ENCODE peak calls at places on chromosomes 6 and 20, in nine cellular contexts. D is pancreas, B is PC-3, I is spleen, N is psoas muscle, A is left ventricle myocardium inferior, E is GM23338, H is IMR-90, F is tibial nerve. C is an unnamed sample.
A peak's percentile ranks its signal among the peaks of the same experiment; 100 is the strongest.

GRCh38 chr20:23540624-23541023 is 27.7 kb downstream of the CST9L start:
- DNase-seq in D (no peak), B (peak; percentile 48), I (no peak), N (no peak), A (no peak), E (no peak), H (no peak), F (no peak), C (no peak)

GRCh38 chr6:2842139-2842552 is 483 bp upstream of the SERPINB1 start:
- DNase-seq in D (no peak), B (no peak), I (no peak), N (no peak), A (no peak), E (no peak), H (no peak), F (no peak), C (no peak)

GRCh38 chr6:34654061-34654460 is 42.5 kb downstream of the ILRUN start:
- DNase-seq in D (no peak), B (no peak), I (no peak), N (no peak), A (no peak), E (no peak), H (no peak), F (no peak), C (no peak)

GRCh38 chr6:16157909-16158308 is 29.0 kb downstream of the MYLIP start:
- DNase-seq in D (no peak), B (no peak), I (no peak), N (peak; percentile 81), A (peak; percentile 24), E (no peak), H (no peak), F (no peak), C (peak; percentile 88)

GRCh38 chr6:81772741-81773140 is 20.3 kb upstream of the TENT5A start:
- DNase-seq in D (no peak), B (peak; percentile 70), I (no peak), N (no peak), A (no peak), E (no peak), H (peak; percentile 62), F (no peak), C (no peak)

GRCh38 chr20:17662333-17663039 is 19.6 kb downstream of the RRBP1 start:
- DNase-seq in D (peak; percentile 66), B (no peak), I (peak; percentile 31), N (no peak), A (no peak), E (no peak), H (peak; percentile 48), F (no peak), C (no peak)

GRCh38 chr6:13924146-13924948 is 405 bp upstream of the RNF182 start:
- DNase-seq in D (no peak), B (peak; percentile 45), I (no peak), N (peak; percentile 52), A (peak; percentile 25), E (peak; percentile 81), H (peak; percentile 36), F (no peak), C (peak; percentile 86)

GRCh38 chr6:48429610-48430009 is 318.6 kb upstream of the PTCHD4 start:
- DNase-seq in D (no peak), B (peak; percentile 6), I (no peak), N (no peak), A (no peak), E (no peak), H (no peak), F (no peak), C (no peak)

GRCh38 chr20:63320041-63320511 is 27.1 kb downstream of the COL20A1 start:
- DNase-seq in D (no peak), B (no peak), I (no peak), N (peak; percentile 28), A (no peak), E (no peak), H (no peak), F (no peak), C (no peak)

GRCh38 chr20:34979366-34980153 is 23.9 kb downstream of the MYH7B start:
- DNase-seq in D (no peak), B (no peak), I (peak; percentile 43), N (peak; percentile 82), A (peak; percentile 82), E (peak; percentile 97), H (no peak), F (no peak), C (peak; percentile 66)

GRCh38 chr6:53799340-53799739 is 4.5 kb downstream of the LRRC1 start:
- DNase-seq in D (no peak), B (no peak), I (no peak), N (no peak), A (no peak), E (no peak), H (peak; percentile 35), F (no peak), C (no peak)

GRCh38 chr6:13681305-13682061 is 30.2 kb downstream of the RANBP9 start:
- DNase-seq in D (no peak), B (no peak), I (no peak), N (no peak), A (no peak), E (no peak), H (no peak), F (no peak), C (no peak)

GRCh38 chr6:138420356-138420755 is 16.3 kb downstream of the HEBP2 start:
- DNase-seq in D (no peak), B (no peak), I (no peak), N (no peak), A (no peak), E (no peak), H (no peak), F (no peak), C (no peak)

DNA sequence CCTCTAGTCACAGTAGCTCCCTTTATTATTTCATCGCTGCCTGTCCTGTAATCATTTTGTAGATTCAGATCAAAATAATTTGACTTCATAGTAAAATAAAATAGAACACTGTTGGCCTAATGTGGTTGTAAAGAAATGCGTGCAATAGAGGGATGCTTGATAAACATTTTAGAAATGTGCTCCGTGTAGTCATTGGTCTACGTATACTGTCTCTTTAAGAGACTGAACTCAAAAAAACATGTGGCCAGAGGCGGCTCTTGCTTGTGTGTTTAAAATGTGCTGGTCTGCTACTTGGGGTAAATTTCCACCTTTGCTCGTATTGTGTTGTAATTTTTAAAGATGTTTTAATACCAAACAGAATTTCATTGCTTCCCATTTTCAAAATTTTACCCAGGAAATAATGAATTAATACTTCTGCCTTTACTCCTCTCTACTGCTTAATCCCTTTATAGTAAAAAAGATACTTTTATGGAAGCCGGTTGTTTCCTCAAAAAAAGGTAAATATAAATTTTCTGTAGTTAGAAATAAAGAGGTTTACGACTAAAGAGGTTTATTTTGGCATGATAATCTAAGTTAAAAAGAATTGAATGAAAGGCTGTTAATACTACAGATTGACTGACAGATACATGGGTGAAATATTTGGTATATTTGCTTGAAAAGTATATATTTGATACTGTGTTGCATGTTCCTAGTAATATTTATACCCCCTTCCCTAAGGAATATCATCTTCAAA is 2.0 kb downstream of the LIN28B start:
- DNase-seq in D (no peak), B (no peak), I (no peak), N (no peak), A (no peak), E (peak; percentile 56), H (no peak), F (no peak), C (peak; percentile 70)
- H3K4me3 ChIP-seq in D (no peak overlapping the region), B (no peak overlapping the region), I (no peak overlapping the region), N (no peak overlapping the region), A (no peak overlapping the region), E (peak overlapping the region; percentile 57), H (no peak overlapping the region), F (no peak overlapping the region), C (peak overlapping the region; percentile 47)

DNA sequence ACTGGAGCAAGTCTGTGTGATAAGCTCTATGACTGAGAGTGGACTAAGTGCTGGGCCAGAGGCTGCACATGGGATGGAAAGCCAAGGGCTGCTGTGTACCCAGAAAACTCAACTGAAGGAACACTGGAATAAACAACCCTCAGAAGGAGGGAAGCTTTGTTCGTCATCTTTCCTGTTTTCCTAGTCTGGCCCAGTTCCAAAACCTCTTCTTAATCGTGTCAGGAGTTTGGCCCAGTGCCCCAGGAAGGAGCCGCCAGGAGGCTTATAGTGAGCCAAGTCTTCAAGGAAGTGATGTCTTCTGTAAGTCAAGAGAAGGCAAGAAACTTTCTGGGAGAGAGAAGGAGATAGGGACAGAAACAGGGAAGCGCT is 23.3 kb upstream of the TOP1 start:
- DNase-seq in D (peak; percentile 60), B (peak; percentile 99), I (no peak), N (peak; percentile 92), A (peak; percentile 86), E (no peak), H (peak; percentile 98), F (peak; percentile 77), C (no peak)
- H3K4me1 ChIP-seq in D (peaks cover 34% of the 10 kb centered on the region), B (peaks cover 57% of the 10 kb centered on the region), I (peaks cover 13% of the 10 kb centered on the region), N (peaks cover 29% of the 10 kb centered on the region), A (peaks cover 46% of the 10 kb centered on the region), E (peaks cover 5% of the 10 kb centered on the region), H (peaks cover 29% of the 10 kb centered on the region), F (peaks cover 32% of the 10 kb centered on the region), C (peaks cover 6% of the 10 kb centered on the region)

DNA sequence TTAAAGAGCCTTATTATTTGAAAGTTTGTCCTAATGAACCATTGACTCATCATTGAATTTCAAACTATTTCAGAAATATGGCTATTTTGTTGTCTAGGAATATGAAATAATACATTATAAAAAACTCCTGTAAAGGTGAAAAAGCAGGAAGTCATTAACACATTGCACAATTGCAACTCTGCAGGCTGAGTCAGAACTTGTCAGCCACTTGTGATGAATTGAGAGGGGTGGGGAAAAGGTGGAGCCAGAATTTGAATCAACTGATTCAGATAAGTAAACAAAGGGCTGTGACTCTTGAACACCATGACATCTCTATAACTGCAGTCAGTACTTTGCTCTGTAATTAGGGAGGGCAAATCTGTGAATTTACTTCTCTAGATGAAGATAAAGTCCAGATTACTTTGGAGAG is 6.0 kb downstream of the C6orf141 start:
- DNase-seq in D (peak; percentile 65), B (peak; percentile 91), I (no peak), N (no peak), A (no peak), E (peak; percentile 11), H (peak; percentile 9), F (no peak), C (peak; percentile 59)
- H3K36me3 ChIP-seq in D (no peaks in the 10 kb centered on the region), B (peaks cover 6% of the 10 kb centered on the region), I (no peaks in the 10 kb centered on the region), N (no peaks in the 10 kb centered on the region), A (no peaks in the 10 kb centered on the region), E (no peaks in the 10 kb centered on the region), H (no peaks in the 10 kb centered on the region), F (no peaks in the 10 kb centered on the region), C (no peaks in the 10 kb centered on the region)

DNA sequence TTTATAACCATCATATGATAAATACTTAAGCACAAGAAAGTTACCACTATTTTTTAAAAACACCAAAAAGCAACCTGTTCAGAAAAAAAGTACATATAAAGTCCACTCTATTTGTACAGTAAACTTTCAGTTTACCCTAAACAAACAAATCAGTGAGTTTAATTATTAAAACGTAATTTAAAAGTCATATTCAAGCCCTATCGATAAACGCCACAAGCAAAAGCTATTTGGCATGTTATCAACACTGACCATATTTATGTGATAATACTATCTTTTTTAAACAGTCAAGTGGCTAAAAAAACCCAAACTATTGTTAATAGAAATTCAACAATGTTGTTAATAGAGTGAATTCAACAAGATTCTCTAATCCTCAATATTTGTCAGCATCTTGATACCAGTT is 1.9 kb downstream of the KATNA1 start:
- DNase-seq in D (no peak), B (no peak), I (no peak), N (no peak), A (no peak), E (no peak), H (no peak), F (no peak), C (no peak)
- H3K4me3 ChIP-seq in D (peak overlapping the region; percentile 86), B (peak overlapping the region; percentile 87), I (no peak overlapping the region), N (peak overlapping the region; percentile 83), A (peak overlapping the region; percentile 96), E (peak overlapping the region; percentile 91), H (peak overlapping the region; percentile 90), F (no peak overlapping the region), C (peak overlapping the region; percentile 78)

C was measured in HAP-1.